ENCODE peak calls at places on chromosomes 4 and X, in nine cellular contexts. Y is MCF 10A, U is cardiac muscle cell, T is NCI-H146, B is thoracic aorta, Z is iPS-NIHi11, A is GM03348, G is heart left ventricle, O is T-helper 1 cell. K is an unnamed sample.

GRCh38 chr4:95949808-95950207 is 109.9 kb downstream of the PDHA2 start:
- DNase-seq in Y (no peak), U (no peak), T (no peak), B (no peak), Z (no peak), A (no peak), G (no peak), O (no peak), K (no peak)

GRCh38 chrX:38811515-38812239 is 10.4 kb downstream of the MID1IP1 start:
- DNase-seq in Y (no peak), U (no peak), T (no peak), B (no peak), Z (no peak), A (no peak), G (no peak), O (no peak), K (no peak)

GRCh38 chr4:115945026-115945425 is 831.6 kb upstream of the NDST4 start:
- DNase-seq in Y (no peak), U (no peak), T (no peak), B (no peak), Z (no peak), A (no peak), G (no peak), O (no peak), K (no peak)

GRCh38 chr4:25814323-25814722 is 48.5 kb downstream of the SEL1L3 start:
- DNase-seq in Y (no peak), U (no peak), T (no peak), B (peak), Z (no peak), A (no peak), G (peak), O (no peak), K (peak)

GRCh38 chr4:101856149-101856548 is 65.6 kb downstream of the BANK1 start:
- DNase-seq in Y (no peak), U (no peak), T (no peak), B (no peak), Z (no peak), A (no peak), G (no peak), O (no peak), K (no peak)

GRCh38 chr4:114383721-114384120 is 214.9 kb upstream of the UGT8 start:
- DNase-seq in Y (peak), U (no peak), T (no peak), B (no peak), Z (no peak), A (peak), G (no peak), O (no peak), K (no peak)

GRCh38 chr4:30943356-30943755 is 223.2 kb downstream of the PCDH7 start:
- DNase-seq in Y (no peak), U (no peak), T (no peak), B (no peak), Z (no peak), A (no peak), G (no peak), O (no peak), K (no peak)

GRCh38 chr4:153560918-153561317 is 94.8 kb downstream of the TMEM131L start:
- DNase-seq in Y (no peak), U (no peak), T (no peak), B (no peak), Z (no peak), A (no peak), G (no peak), O (no peak), K (no peak)

GRCh38 chr4:1244978-1245471 is 3.9 kb downstream of the CTBP1 start:
- DNase-seq in Y (no peak), U (no peak), T (no peak), B (no peak), Z (no peak), A (no peak), G (no peak), O (no peak), K (no peak)

K was measured in transverse colon.